ENCODE peak calls at places on chromosomes 3 and 15, in nine cellular contexts. H is stromal cell of bone marrow, V is GM23338, I is fibroblast of the conjunctiva, R is substantia nigra, O is Caki2, S is iPS DF 6.9, Q is fibroblast of pulmonary artery, G is iPS-NIHi11. J is an unnamed sample.

GRCh38 chr3:194565597-194566190 is 67.5 kb downstream of the TMEM44 start:
- DNase-seq in H (no peak), V (peak), I (no peak), R (no peak), O (no peak), S (no peak), Q (peak), G (no peak), J (no peak)

GRCh38 chr3:115912372-115912771 is 289.1 kb downstream of the GAP43 start:
- DNase-seq in H (peak), V (no peak), I (peak), R (no peak), O (no peak), S (no peak), Q (peak), G (no peak), J (no peak)

GRCh38 chr3:126343675-126344074 is 13.5 kb downstream of the KLF15 start:
- DNase-seq in H (no peak), V (no peak), I (no peak), R (no peak), O (no peak), S (no peak), Q (no peak), G (no peak), J (no peak)

GRCh38 chr3:4757056-4757948 is 221.9 kb upstream of the BHLHE40 start:
- DNase-seq in H (no peak), V (no peak), I (no peak), R (no peak), O (no peak), S (no peak), Q (no peak), G (no peak), J (no peak)

GRCh38 chr3:94071713-94072284 is 8.9 kb downstream of the NSUN3 start:
- DNase-seq in H (no peak), V (no peak), I (no peak), R (no peak), O (no peak), S (no peak), Q (no peak), G (no peak), J (no peak)

GRCh38 chr15:101206173-101206572 is 45.7 kb downstream of the CHSY1 start:
- DNase-seq in H (no peak), V (no peak), I (no peak), R (no peak), O (peak), S (no peak), Q (peak), G (no peak), J (peak)

GRCh38 chr3:183392166-183393034 is 36.0 kb downstream of the MCF2L2 start:
- DNase-seq in H (no peak), V (peak), I (no peak), R (no peak), O (peak), S (no peak), Q (no peak), G (no peak), J (no peak)

GRCh38 chr3:49602877-49603411 is 48.7 kb downstream of the BSN start:
- DNase-seq in H (no peak), V (no peak), I (no peak), R (no peak), O (no peak), S (no peak), Q (no peak), G (no peak), J (peak)

GRCh38 chr3:135756016-135756695 is 209.4 kb upstream of the PPP2R3A start:
- DNase-seq in H (no peak), V (no peak), I (no peak), R (no peak), O (no peak), S (no peak), Q (no peak), G (no peak), J (no peak)

GRCh38 chr3:106115557-106115956 is 246.7 kb upstream of the CBLB start:
- DNase-seq in H (no peak), V (no peak), I (no peak), R (no peak), O (no peak), S (no peak), Q (no peak), G (no peak), J (no peak)

GRCh38 chr15:68380456-68380855 is 51.5 kb downstream of the ITGA11 start:
- DNase-seq in H (no peak), V (no peak), I (no peak), R (no peak), O (no peak), S (no peak), Q (no peak), G (no peak), J (no peak)

GRCh38 chr3:185693985-185694675 is 108.0 kb downstream of the SENP2 start:
- DNase-seq in H (peak), V (no peak), I (no peak), R (no peak), O (no peak), S (no peak), Q (peak), G (no peak), J (no peak)

GRCh38 chr3:142709207-142709606 is 14.6 kb upstream of the TRPC1 start:
- DNase-seq in H (no peak), V (no peak), I (no peak), R (no peak), O (no peak), S (no peak), Q (no peak), G (no peak), J (no peak)

GRCh38 chr3:185793381-185793780 is 31.5 kb downstream of the IGF2BP2 start:
- DNase-seq in H (no peak), V (no peak), I (no peak), R (no peak), O (no peak), S (no peak), Q (no peak), G (no peak), J (no peak)

GRCh38 chr3:98839846-98840245 is 61.6 kb downstream of the DCBLD2 start:
- DNase-seq in H (no peak), V (no peak), I (no peak), R (no peak), O (no peak), S (no peak), Q (peak), G (no peak), J (no peak)

GRCh38 chr3:98906230-98906629 is 4.7 kb upstream of the DCBLD2 start:
- DNase-seq in H (peak), V (no peak), I (peak), R (no peak), O (no peak), S (no peak), Q (peak), G (no peak), J (no peak)

GRCh38 chr15:69666921-69667811 is 214.5 kb downstream of the RPLP1 start:
- DNase-seq in H (no peak), V (no peak), I (no peak), R (no peak), O (no peak), S (no peak), Q (no peak), G (no peak), J (no peak)

GRCh38 chr3:55333923-55334322 is 153.2 kb downstream of the WNT5A start:
- DNase-seq in H (peak), V (no peak), I (no peak), R (no peak), O (no peak), S (no peak), Q (peak), G (no peak), J (no peak)

GRCh38 chr15:71632571-71633195 is 177.7 kb upstream of the NR2E3 start:
- DNase-seq in H (no peak), V (no peak), I (peak), R (no peak), O (no peak), S (no peak), Q (no peak), G (no peak), J (no peak)

GRCh38 chr3:29521751-29522150 is 240.9 kb downstream of the RBMS3 start:
- DNase-seq in H (no peak), V (no peak), I (no peak), R (no peak), O (peak), S (no peak), Q (no peak), G (no peak), J (no peak)

GRCh38 chr3:128078875-128079274 is 26.6 kb downstream of the SEC61A1 start:
- DNase-seq in H (no peak), V (no peak), I (no peak), R (no peak), O (no peak), S (no peak), Q (no peak), G (no peak), J (no peak)

GRCh38 chr3:54127499-54128056 is 5.2 kb downstream of the CACNA2D3 start:
- DNase-seq in H (no peak), V (no peak), I (no peak), R (no peak), O (no peak), S (no peak), Q (no peak), G (no peak), J (no peak)

GRCh38 chr3:176988795-176989194 is 208.5 kb downstream of the TBL1XR1 start:
- DNase-seq in H (no peak), V (no peak), I (no peak), R (no peak), O (no peak), S (no peak), Q (no peak), G (no peak), J (no peak)

GRCh38 chr15:33581032-33581431 is 270.3 kb downstream of the RYR3 start:
- DNase-seq in H (peak), V (no peak), I (peak), R (no peak), O (peak), S (no peak), Q (peak), G (no peak), J (no peak)

J was measured in NK-92 treated with Interleukin-12 subunit alpha and Interleukin-12 subunit beta, amount 100 ng/mL, for 24 hours.